ENCODE peak calls at places on chromosomes 12 and 14, in eight cellular contexts. One of them, this sample, is unnamed.

GRCh38 chr12:1080520-1081223 is 89.6 kb downstream of the ERC1 start:
- ATAC-seq in pancreas: no peak
- ATAC-seq in stimulated activated naive B cell treated with anti-CD40 and anti-IgM and Interleukin-4, amounts not matched to agents 10 μg/mL and 1 μg/mL and 100 μg/mL, for 72 hours: peak; percentile 69
- ATAC-seq in effector memory CD8-positive, alpha-beta T cell: no peak
- ATAC-seq in right lobe of liver: no peak
- ATAC-seq in central memory CD8-positive, alpha-beta T cell: no peak
- ATAC-seq in left colon: no peak
- ATAC-seq in naive thymus-derived CD4-positive, alpha-beta T cell: no peak
- ATAC-seq in this sample: peak; percentile 48

GRCh38 chr14:59337151-59337611 is 128.0 kb downstream of the GPR135 start:
- ATAC-seq in effector memory CD8-positive, alpha-beta T cell: no peak
- ATAC-seq in left colon: peak; percentile 38
- ATAC-seq in central memory CD8-positive, alpha-beta T cell: no peak
- ATAC-seq in right lobe of liver: peak; percentile 31
- ATAC-seq in pancreas: peak; percentile 46
- ATAC-seq in stimulated activated naive B cell treated with anti-CD40 and anti-IgM and Interleukin-4, amounts not matched to agents 10 μg/mL and 1 μg/mL and 100 μg/mL, for 72 hours: no peak
- ATAC-seq in naive thymus-derived CD4-positive, alpha-beta T cell: peak; percentile 18
- ATAC-seq in this sample: no peak

GRCh38 chr12:18749381-18749957 is 11.6 kb downstream of the CAPZA3 start:
- ATAC-seq in effector memory CD8-positive, alpha-beta T cell: no peak
- ATAC-seq in pancreas: no peak
- ATAC-seq in naive thymus-derived CD4-positive, alpha-beta T cell: no peak
- ATAC-seq in central memory CD8-positive, alpha-beta T cell: no peak
- ATAC-seq in left colon: no peak
- ATAC-seq in right lobe of liver: no peak
- ATAC-seq in stimulated activated naive B cell treated with anti-CD40 and anti-IgM and Interleukin-4, amounts not matched to agents 10 μg/mL and 1 μg/mL and 100 μg/mL, for 72 hours: no peak
- ATAC-seq in this sample: no peak

GRCh38 chr14:24270537-24271133 is 762 bp downstream of the RABGGTA start:
- ATAC-seq in right lobe of liver: no peak
- ATAC-seq in pancreas: peak; percentile 1
- ATAC-seq in naive thymus-derived CD4-positive, alpha-beta T cell: no peak
- ATAC-seq in effector memory CD8-positive, alpha-beta T cell: peak; percentile 2
- ATAC-seq in central memory CD8-positive, alpha-beta T cell: peak; percentile 2
- ATAC-seq in stimulated activated naive B cell treated with anti-CD40 and anti-IgM and Interleukin-4, amounts not matched to agents 10 μg/mL and 1 μg/mL and 100 μg/mL, for 72 hours: no peak
- ATAC-seq in left colon: peak; percentile 38
- ATAC-seq in this sample: no peak

GRCh38 chr14:69183735-69184134 is 7.6 kb upstream of the EXD2 start:
- ATAC-seq in effector memory CD8-positive, alpha-beta T cell: no peak
- ATAC-seq in left colon: peak; percentile 32
- ATAC-seq in central memory CD8-positive, alpha-beta T cell: no peak
- ATAC-seq in naive thymus-derived CD4-positive, alpha-beta T cell: peak; percentile 41
- ATAC-seq in pancreas: no peak
- ATAC-seq in right lobe of liver: no peak
- ATAC-seq in stimulated activated naive B cell treated with anti-CD40 and anti-IgM and Interleukin-4, amounts not matched to agents 10 μg/mL and 1 μg/mL and 100 μg/mL, for 72 hours: no peak
- ATAC-seq in this sample: no peak

GRCh38 chr12:52561880-52562449 is 9.0 kb upstream of the KRT71 start:
- ATAC-seq in stimulated activated naive B cell treated with anti-CD40 and anti-IgM and Interleukin-4, amounts not matched to agents 10 μg/mL and 1 μg/mL and 100 μg/mL, for 72 hours: no peak
- ATAC-seq in pancreas: no peak
- ATAC-seq in naive thymus-derived CD4-positive, alpha-beta T cell: no peak
- ATAC-seq in central memory CD8-positive, alpha-beta T cell: no peak
- ATAC-seq in effector memory CD8-positive, alpha-beta T cell: no peak
- ATAC-seq in right lobe of liver: peak; percentile 54
- ATAC-seq in left colon: peak; percentile 56
- ATAC-seq in this sample: no peak

GRCh38 chr12:45959728-45960127 is 30.6 kb downstream of the SCAF11 start:
- ATAC-seq in naive thymus-derived CD4-positive, alpha-beta T cell: no peak
- ATAC-seq in right lobe of liver: no peak
- ATAC-seq in central memory CD8-positive, alpha-beta T cell: no peak
- ATAC-seq in stimulated activated naive B cell treated with anti-CD40 and anti-IgM and Interleukin-4, amounts not matched to agents 10 μg/mL and 1 μg/mL and 100 μg/mL, for 72 hours: no peak
- ATAC-seq in left colon: peak; percentile 81
- ATAC-seq in pancreas: no peak
- ATAC-seq in effector memory CD8-positive, alpha-beta T cell: no peak
- ATAC-seq in this sample: no peak

GRCh38 chr14:99550387-99550992 is 53.5 kb downstream of the CCDC85C start:
- ATAC-seq in right lobe of liver: no peak
- ATAC-seq in central memory CD8-positive, alpha-beta T cell: no peak
- ATAC-seq in stimulated activated naive B cell treated with anti-CD40 and anti-IgM and Interleukin-4, amounts not matched to agents 10 μg/mL and 1 μg/mL and 100 μg/mL, for 72 hours: no peak
- ATAC-seq in pancreas: no peak
- ATAC-seq in effector memory CD8-positive, alpha-beta T cell: no peak
- ATAC-seq in naive thymus-derived CD4-positive, alpha-beta T cell: no peak
- ATAC-seq in left colon: no peak
- ATAC-seq in this sample: no peak

GRCh38 chr14:68451676-68452387 is 341.0 kb downstream of the ZFP36L1 start:
- ATAC-seq in naive thymus-derived CD4-positive, alpha-beta T cell: no peak
- ATAC-seq in left colon: no peak
- ATAC-seq in pancreas: peak; percentile 53
- ATAC-seq in central memory CD8-positive, alpha-beta T cell: no peak
- ATAC-seq in right lobe of liver: no peak
- ATAC-seq in stimulated activated naive B cell treated with anti-CD40 and anti-IgM and Interleukin-4, amounts not matched to agents 10 μg/mL and 1 μg/mL and 100 μg/mL, for 72 hours: no peak
- ATAC-seq in effector memory CD8-positive, alpha-beta T cell: no peak
- ATAC-seq in this sample: no peak

GRCh38 chr14:93016275-93016845 is 93.4 kb downstream of the CHGA start:
- ATAC-seq in pancreas: no peak
- ATAC-seq in right lobe of liver: no peak
- ATAC-seq in left colon: no peak
- ATAC-seq in naive thymus-derived CD4-positive, alpha-beta T cell: no peak
- ATAC-seq in stimulated activated naive B cell treated with anti-CD40 and anti-IgM and Interleukin-4, amounts not matched to agents 10 μg/mL and 1 μg/mL and 100 μg/mL, for 72 hours: no peak
- ATAC-seq in central memory CD8-positive, alpha-beta T cell: no peak
- ATAC-seq in effector memory CD8-positive, alpha-beta T cell: no peak
- ATAC-seq in this sample: no peak

GRCh38 chr12:48998497-48999353 is 450 bp downstream of the DDN start:
- ATAC-seq in effector memory CD8-positive, alpha-beta T cell: peak; percentile 13
- ATAC-seq in right lobe of liver: no peak
- ATAC-seq in left colon: peak; percentile 51
- ATAC-seq in stimulated activated naive B cell treated with anti-CD40 and anti-IgM and Interleukin-4, amounts not matched to agents 10 μg/mL and 1 μg/mL and 100 μg/mL, for 72 hours: peak; percentile 23
- ATAC-seq in pancreas: peak; percentile 3
- ATAC-seq in naive thymus-derived CD4-positive, alpha-beta T cell: peak; percentile 14
- ATAC-seq in central memory CD8-positive, alpha-beta T cell: peak; percentile 21
- ATAC-seq in this sample: no peak

GRCh38 chr12:132163041-132163910 is 19.0 kb downstream of the NOC4L start:
- ATAC-seq in stimulated activated naive B cell treated with anti-CD40 and anti-IgM and Interleukin-4, amounts not matched to agents 10 μg/mL and 1 μg/mL and 100 μg/mL, for 72 hours: no peak
- ATAC-seq in effector memory CD8-positive, alpha-beta T cell: peak; percentile 13
- ATAC-seq in left colon: peak; percentile 21
- ATAC-seq in naive thymus-derived CD4-positive, alpha-beta T cell: no peak
- ATAC-seq in pancreas: peak; percentile 34
- ATAC-seq in central memory CD8-positive, alpha-beta T cell: no peak
- ATAC-seq in right lobe of liver: peak; percentile 4
- ATAC-seq in this sample: no peak

GRCh38 chr14:104436741-104437701 is 142.5 kb upstream of the C14orf180 start:
- ATAC-seq in pancreas: peak; percentile 62
- ATAC-seq in stimulated activated naive B cell treated with anti-CD40 and anti-IgM and Interleukin-4, amounts not matched to agents 10 μg/mL and 1 μg/mL and 100 μg/mL, for 72 hours: no peak
- ATAC-seq in right lobe of liver: no peak
- ATAC-seq in central memory CD8-positive, alpha-beta T cell: no peak
- ATAC-seq in naive thymus-derived CD4-positive, alpha-beta T cell: no peak
- ATAC-seq in effector memory CD8-positive, alpha-beta T cell: no peak
- ATAC-seq in left colon: no peak
- ATAC-seq in this sample: no peak

GRCh38 chr12:90086281-90086680 is 377.6 kb upstream of the ATP2B1 start:
- ATAC-seq in stimulated activated naive B cell treated with anti-CD40 and anti-IgM and Interleukin-4, amounts not matched to agents 10 μg/mL and 1 μg/mL and 100 μg/mL, for 72 hours: no peak
- ATAC-seq in right lobe of liver: no peak
- ATAC-seq in effector memory CD8-positive, alpha-beta T cell: no peak
- ATAC-seq in pancreas: no peak
- ATAC-seq in left colon: no peak
- ATAC-seq in naive thymus-derived CD4-positive, alpha-beta T cell: no peak
- ATAC-seq in central memory CD8-positive, alpha-beta T cell: no peak
- ATAC-seq in this sample: peak; percentile 87

GRCh38 chr12:67534671-67535070 is 113.9 kb upstream of the DYRK2 start:
- ATAC-seq in right lobe of liver: no peak
- ATAC-seq in naive thymus-derived CD4-positive, alpha-beta T cell: no peak
- ATAC-seq in pancreas: peak; percentile 53
- ATAC-seq in central memory CD8-positive, alpha-beta T cell: no peak
- ATAC-seq in effector memory CD8-positive, alpha-beta T cell: no peak
- ATAC-seq in left colon: peak; percentile 52
- ATAC-seq in stimulated activated naive B cell treated with anti-CD40 and anti-IgM and Interleukin-4, amounts not matched to agents 10 μg/mL and 1 μg/mL and 100 μg/mL, for 72 hours: no peak
- ATAC-seq in this sample: no peak

GRCh38 chr12:108633534-108634224 is at the start of gene SELPLG:
- ATAC-seq in stimulated activated naive B cell treated with anti-CD40 and anti-IgM and Interleukin-4, amounts not matched to agents 10 μg/mL and 1 μg/mL and 100 μg/mL, for 72 hours: peak; percentile 82
- ATAC-seq in effector memory CD8-positive, alpha-beta T cell: peak; percentile 70
- ATAC-seq in pancreas: peak; percentile 56
- ATAC-seq in right lobe of liver: peak; percentile 61
- ATAC-seq in naive thymus-derived CD4-positive, alpha-beta T cell: peak; percentile 83
- ATAC-seq in central memory CD8-positive, alpha-beta T cell: peak; percentile 79
- ATAC-seq in left colon: peak; percentile 32
- ATAC-seq in this sample: peak; percentile 67

GRCh38 chr14:49881296-49882006 is 11.4 kb upstream of the ARF6 start:
- ATAC-seq in stimulated activated naive B cell treated with anti-CD40 and anti-IgM and Interleukin-4, amounts not matched to agents 10 μg/mL and 1 μg/mL and 100 μg/mL, for 72 hours: no peak
- ATAC-seq in central memory CD8-positive, alpha-beta T cell: no peak
- ATAC-seq in naive thymus-derived CD4-positive, alpha-beta T cell: no peak
- ATAC-seq in pancreas: no peak
- ATAC-seq in effector memory CD8-positive, alpha-beta T cell: no peak
- ATAC-seq in left colon: no peak
- ATAC-seq in right lobe of liver: no peak
- ATAC-seq in this sample: no peak

GRCh38 chr12:95201056-95201670 is 16.1 kb downstream of the FGD6 start:
- ATAC-seq in naive thymus-derived CD4-positive, alpha-beta T cell: no peak
- ATAC-seq in right lobe of liver: no peak
- ATAC-seq in left colon: peak; percentile 83
- ATAC-seq in effector memory CD8-positive, alpha-beta T cell: no peak
- ATAC-seq in central memory CD8-positive, alpha-beta T cell: no peak
- ATAC-seq in pancreas: no peak
- ATAC-seq in stimulated activated naive B cell treated with anti-CD40 and anti-IgM and Interleukin-4, amounts not matched to agents 10 μg/mL and 1 μg/mL and 100 μg/mL, for 72 hours: no peak
- ATAC-seq in this sample: no peak

GRCh38 chr14:90654831-90655276 is 161.4 kb downstream of the TTC7B start:
- ATAC-seq in naive thymus-derived CD4-positive, alpha-beta T cell: no peak
- ATAC-seq in left colon: no peak
- ATAC-seq in central memory CD8-positive, alpha-beta T cell: no peak
- ATAC-seq in pancreas: no peak
- ATAC-seq in effector memory CD8-positive, alpha-beta T cell: no peak
- ATAC-seq in right lobe of liver: peak; percentile 12
- ATAC-seq in stimulated activated naive B cell treated with anti-CD40 and anti-IgM and Interleukin-4, amounts not matched to agents 10 μg/mL and 1 μg/mL and 100 μg/mL, for 72 hours: no peak
- ATAC-seq in this sample: no peak

GRCh38 chr12:114673169-114673833 is 10.7 kb downstream of the TBX3 start:
- ATAC-seq in effector memory CD8-positive, alpha-beta T cell: no peak
- ATAC-seq in pancreas: no peak
- ATAC-seq in right lobe of liver: no peak
- ATAC-seq in central memory CD8-positive, alpha-beta T cell: no peak
- ATAC-seq in naive thymus-derived CD4-positive, alpha-beta T cell: no peak
- ATAC-seq in left colon: no peak
- ATAC-seq in stimulated activated naive B cell treated with anti-CD40 and anti-IgM and Interleukin-4, amounts not matched to agents 10 μg/mL and 1 μg/mL and 100 μg/mL, for 72 hours: no peak
- ATAC-seq in this sample: no peak

GRCh38 chr12:107079172-107080011 is 14.0 kb downstream of the CRY1 start:
- ATAC-seq in central memory CD8-positive, alpha-beta T cell: no peak
- ATAC-seq in left colon: peak; percentile 46
- ATAC-seq in pancreas: peak; percentile 51
- ATAC-seq in naive thymus-derived CD4-positive, alpha-beta T cell: peak; percentile 56
- ATAC-seq in stimulated activated naive B cell treated with anti-CD40 and anti-IgM and Interleukin-4, amounts not matched to agents 10 μg/mL and 1 μg/mL and 100 μg/mL, for 72 hours: peak; percentile 70
- ATAC-seq in effector memory CD8-positive, alpha-beta T cell: peak; percentile 73
- ATAC-seq in right lobe of liver: no peak
- ATAC-seq in this sample: peak; percentile 65

GRCh38 chr14:97776890-97777564 is 979.8 kb downstream of the VRK1 start:
- ATAC-seq in naive thymus-derived CD4-positive, alpha-beta T cell: peak; percentile 46
- ATAC-seq in central memory CD8-positive, alpha-beta T cell: no peak
- ATAC-seq in pancreas: no peak
- ATAC-seq in effector memory CD8-positive, alpha-beta T cell: peak; percentile 49
- ATAC-seq in left colon: no peak
- ATAC-seq in right lobe of liver: no peak
- ATAC-seq in stimulated activated naive B cell treated with anti-CD40 and anti-IgM and Interleukin-4, amounts not matched to agents 10 μg/mL and 1 μg/mL and 100 μg/mL, for 72 hours: no peak
- ATAC-seq in this sample: no peak

GRCh38 chr14:101687756-101688546 is 73.6 kb upstream of the PPP2R5C start:
- ATAC-seq in stimulated activated naive B cell treated with anti-CD40 and anti-IgM and Interleukin-4, amounts not matched to agents 10 μg/mL and 1 μg/mL and 100 μg/mL, for 72 hours: no peak
- ATAC-seq in left colon: peak; percentile 59
- ATAC-seq in right lobe of liver: no peak
- ATAC-seq in naive thymus-derived CD4-positive, alpha-beta T cell: no peak
- ATAC-seq in central memory CD8-positive, alpha-beta T cell: no peak
- ATAC-seq in pancreas: no peak
- ATAC-seq in effector memory CD8-positive, alpha-beta T cell: no peak
- ATAC-seq in this sample: no peak

GRCh38 chr14:78029471-78030372 is 140.5 kb upstream of the NRXN3 start:
- ATAC-seq in left colon: no peak
- ATAC-seq in pancreas: peak; percentile 40
- ATAC-seq in central memory CD8-positive, alpha-beta T cell: no peak
- ATAC-seq in naive thymus-derived CD4-positive, alpha-beta T cell: no peak
- ATAC-seq in stimulated activated naive B cell treated with anti-CD40 and anti-IgM and Interleukin-4, amounts not matched to agents 10 μg/mL and 1 μg/mL and 100 μg/mL, for 72 hours: no peak
- ATAC-seq in right lobe of liver: peak; percentile 26
- ATAC-seq in effector memory CD8-positive, alpha-beta T cell: no peak
- ATAC-seq in this sample: no peak

GRCh38 chr12:115638753-115639666 is 638.5 kb downstream of the MED13L start:
- ATAC-seq in left colon: peak; percentile 87
- ATAC-seq in effector memory CD8-positive, alpha-beta T cell: no peak
- ATAC-seq in stimulated activated naive B cell treated with anti-CD40 and anti-IgM and Interleukin-4, amounts not matched to agents 10 μg/mL and 1 μg/mL and 100 μg/mL, for 72 hours: no peak
- ATAC-seq in central memory CD8-positive, alpha-beta T cell: no peak
- ATAC-seq in naive thymus-derived CD4-positive, alpha-beta T cell: no peak
- ATAC-seq in pancreas: no peak
- ATAC-seq in right lobe of liver: no peak
- ATAC-seq in this sample: no peak

GRCh38 chr12:93165384-93165932 is 212.3 kb upstream of the NUDT4 start:
- ATAC-seq in effector memory CD8-positive, alpha-beta T cell: no peak
- ATAC-seq in stimulated activated naive B cell treated with anti-CD40 and anti-IgM and Interleukin-4, amounts not matched to agents 10 μg/mL and 1 μg/mL and 100 μg/mL, for 72 hours: no peak
- ATAC-seq in right lobe of liver: no peak
- ATAC-seq in left colon: no peak
- ATAC-seq in central memory CD8-positive, alpha-beta T cell: no peak
- ATAC-seq in pancreas: no peak
- ATAC-seq in naive thymus-derived CD4-positive, alpha-beta T cell: no peak
- ATAC-seq in this sample: no peak

GRCh38 chr12:89671469-89671868 is 37.2 kb downstream of the ATP2B1 start:
- ATAC-seq in left colon: no peak
- ATAC-seq in effector memory CD8-positive, alpha-beta T cell: no peak
- ATAC-seq in pancreas: no peak
- ATAC-seq in right lobe of liver: no peak
- ATAC-seq in stimulated activated naive B cell treated with anti-CD40 and anti-IgM and Interleukin-4, amounts not matched to agents 10 μg/mL and 1 μg/mL and 100 μg/mL, for 72 hours: no peak
- ATAC-seq in central memory CD8-positive, alpha-beta T cell: no peak
- ATAC-seq in naive thymus-derived CD4-positive, alpha-beta T cell: no peak
- ATAC-seq in this sample: no peak

GRCh38 chr12:112684742-112685141 is 106.8 kb upstream of the RPH3A start:
- ATAC-seq in pancreas: no peak
- ATAC-seq in left colon: no peak
- ATAC-seq in effector memory CD8-positive, alpha-beta T cell: no peak
- ATAC-seq in right lobe of liver: no peak
- ATAC-seq in naive thymus-derived CD4-positive, alpha-beta T cell: no peak
- ATAC-seq in central memory CD8-positive, alpha-beta T cell: no peak
- ATAC-seq in stimulated activated naive B cell treated with anti-CD40 and anti-IgM and Interleukin-4, amounts not matched to agents 10 μg/mL and 1 μg/mL and 100 μg/mL, for 72 hours: no peak
- ATAC-seq in this sample: no peak

GRCh38 chr12:115324949-115325638 is 641.1 kb upstream of the TBX3 start:
- ATAC-seq in pancreas: no peak
- ATAC-seq in left colon: no peak
- ATAC-seq in right lobe of liver: peak; percentile 77
- ATAC-seq in naive thymus-derived CD4-positive, alpha-beta T cell: no peak
- ATAC-seq in central memory CD8-positive, alpha-beta T cell: no peak
- ATAC-seq in stimulated activated naive B cell treated with anti-CD40 and anti-IgM and Interleukin-4, amounts not matched to agents 10 μg/mL and 1 μg/mL and 100 μg/mL, for 72 hours: no peak
- ATAC-seq in effector memory CD8-positive, alpha-beta T cell: no peak
- ATAC-seq in this sample: no peak

GRCh38 chr14:52923902-52924575 is 26.8 kb downstream of the FERMT2 start:
- ATAC-seq in effector memory CD8-positive, alpha-beta T cell: peak; percentile 97
- ATAC-seq in central memory CD8-positive, alpha-beta T cell: no peak
- ATAC-seq in naive thymus-derived CD4-positive, alpha-beta T cell: no peak
- ATAC-seq in stimulated activated naive B cell treated with anti-CD40 and anti-IgM and Interleukin-4, amounts not matched to agents 10 μg/mL and 1 μg/mL and 100 μg/mL, for 72 hours: no peak
- ATAC-seq in pancreas: no peak
- ATAC-seq in left colon: peak; percentile 63
- ATAC-seq in right lobe of liver: peak; percentile 79
- ATAC-seq in this sample: no peak

GRCh38 chr14:103859416-103860202 is 12.2 kb upstream of the PPP1R13B start:
- ATAC-seq in effector memory CD8-positive, alpha-beta T cell: no peak
- ATAC-seq in right lobe of liver: no peak
- ATAC-seq in left colon: no peak
- ATAC-seq in pancreas: no peak
- ATAC-seq in stimulated activated naive B cell treated with anti-CD40 and anti-IgM and Interleukin-4, amounts not matched to agents 10 μg/mL and 1 μg/mL and 100 μg/mL, for 72 hours: no peak
- ATAC-seq in central memory CD8-positive, alpha-beta T cell: no peak
- ATAC-seq in naive thymus-derived CD4-positive, alpha-beta T cell: no peak
- ATAC-seq in this sample: no peak

GRCh38 chr14:92553456-92553855 is 39.9 kb downstream of the RIN3 start:
- ATAC-seq in pancreas: no peak
- ATAC-seq in stimulated activated naive B cell treated with anti-CD40 and anti-IgM and Interleukin-4, amounts not matched to agents 10 μg/mL and 1 μg/mL and 100 μg/mL, for 72 hours: no peak
- ATAC-seq in naive thymus-derived CD4-positive, alpha-beta T cell: no peak
- ATAC-seq in central memory CD8-positive, alpha-beta T cell: no peak
- ATAC-seq in right lobe of liver: no peak
- ATAC-seq in left colon: peak; percentile 24
- ATAC-seq in effector memory CD8-positive, alpha-beta T cell: no peak
- ATAC-seq in this sample: no peak

GRCh38 chr12:41293011-41293410 is 104.9 kb downstream of the PDZRN4 start:
- ATAC-seq in effector memory CD8-positive, alpha-beta T cell: no peak
- ATAC-seq in stimulated activated naive B cell treated with anti-CD40 and anti-IgM and Interleukin-4, amounts not matched to agents 10 μg/mL and 1 μg/mL and 100 μg/mL, for 72 hours: no peak
- ATAC-seq in right lobe of liver: no peak
- ATAC-seq in left colon: peak; percentile 44
- ATAC-seq in central memory CD8-positive, alpha-beta T cell: no peak
- ATAC-seq in naive thymus-derived CD4-positive, alpha-beta T cell: no peak
- ATAC-seq in pancreas: no peak
- ATAC-seq in this sample: no peak

GRCh38 chr14:32010561-32011188 is 66.4 kb upstream of the ARHGAP5 start:
- ATAC-seq in effector memory CD8-positive, alpha-beta T cell: no peak
- ATAC-seq in left colon: peak; percentile 61
- ATAC-seq in central memory CD8-positive, alpha-beta T cell: no peak
- ATAC-seq in naive thymus-derived CD4-positive, alpha-beta T cell: no peak
- ATAC-seq in stimulated activated naive B cell treated with anti-CD40 and anti-IgM and Interleukin-4, amounts not matched to agents 10 μg/mL and 1 μg/mL and 100 μg/mL, for 72 hours: peak; percentile 31
- ATAC-seq in right lobe of liver: no peak
- ATAC-seq in pancreas: no peak
- ATAC-seq in this sample: no peak

This sample was measured in activated CD4-positive, CD25-positive, alpha-beta regulatory T cell treated with anti-CD3 and anti-CD28 coated beads, Interleukin-2, amount 50 U/mL, for 24 hours.